ENCODE peak calls at places on chromosome 22, in five cellular contexts. One of them, this sample, is unnamed.
A peak's percentile ranks its signal among the peaks of the same experiment; 100 is the strongest.

GRCh38 chr22:32144875-32145274 is 14.2 kb downstream of the C22orf42 start:
- DNase-seq in ovary: no peak
- DNase-seq in AG08395: no peak
- DNase-seq in stimulated activated CD4-positive, alpha-beta T cell treated with anti-CD3 and anti-CD28 coated beads, TNF-alpha, amount 100 ng/mL, for 24 hours: no peak
- DNase-seq in AG10803: no peak
- DNase-seq in this sample: no peak

GRCh38 chr22:49507607-49508292 is 319.9 kb downstream of the BRD1 start:
- DNase-seq in ovary: no peak
- DNase-seq in AG08395: no peak
- DNase-seq in stimulated activated CD4-positive, alpha-beta T cell treated with anti-CD3 and anti-CD28 coated beads, TNF-alpha, amount 100 ng/mL, for 24 hours: no peak
- DNase-seq in AG10803: no peak
- DNase-seq in this sample: no peak

GRCh38 chr22:17562906-17563870 is at the start of gene SLC25A18:
- DNase-seq in ovary: no peak
- DNase-seq in AG08395: no peak
- DNase-seq in stimulated activated CD4-positive, alpha-beta T cell treated with anti-CD3 and anti-CD28 coated beads, TNF-alpha, amount 100 ng/mL, for 24 hours: no peak
- DNase-seq in AG10803: peak; percentile 29
- DNase-seq in this sample: no peak

GRCh38 chr22:32073823-32074380 is 30.8 kb downstream of the SLC5A1 start:
- DNase-seq in ovary: no peak
- DNase-seq in AG08395: no peak
- DNase-seq in stimulated activated CD4-positive, alpha-beta T cell treated with anti-CD3 and anti-CD28 coated beads, TNF-alpha, amount 100 ng/mL, for 24 hours: no peak
- DNase-seq in AG10803: no peak
- DNase-seq in this sample: no peak

GRCh38 chr22:46008291-46008690 is 31.3 kb upstream of the WNT7B start:
- DNase-seq in ovary: no peak
- DNase-seq in AG08395: no peak
- DNase-seq in stimulated activated CD4-positive, alpha-beta T cell treated with anti-CD3 and anti-CD28 coated beads, TNF-alpha, amount 100 ng/mL, for 24 hours: no peak
- DNase-seq in AG10803: peak; percentile 62
- DNase-seq in this sample: peak; percentile 40

GRCh38 chr22:46542011-46542985 is 4.9 kb upstream of the CELSR1 start:
- DNase-seq in ovary: peak; percentile 70
- DNase-seq in AG08395: peak; percentile 93
- DNase-seq in stimulated activated CD4-positive, alpha-beta T cell treated with anti-CD3 and anti-CD28 coated beads, TNF-alpha, amount 100 ng/mL, for 24 hours: peak; percentile 73
- DNase-seq in AG10803: peak; percentile 56
- DNase-seq in this sample: peak; percentile 62

GRCh38 chr22:39534591-39535301 is 2.2 kb upstream of the RPS19BP1 start:
- DNase-seq in ovary: peak; percentile 92
- DNase-seq in AG08395: peak; percentile 82
- DNase-seq in stimulated activated CD4-positive, alpha-beta T cell treated with anti-CD3 and anti-CD28 coated beads, TNF-alpha, amount 100 ng/mL, for 24 hours: peak; percentile 79
- DNase-seq in AG10803: peak; percentile 53
- DNase-seq in this sample: peak; percentile 63

GRCh38 chr22:30486661-30487115 is 14.9 kb upstream of the SEC14L3 start:
- DNase-seq in ovary: no peak
- DNase-seq in AG08395: no peak
- DNase-seq in stimulated activated CD4-positive, alpha-beta T cell treated with anti-CD3 and anti-CD28 coated beads, TNF-alpha, amount 100 ng/mL, for 24 hours: no peak
- DNase-seq in AG10803: no peak
- DNase-seq in this sample: no peak

GRCh38 chr22:23243006-23243573 is 62.8 kb downstream of the BCR start:
- DNase-seq in ovary: no peak
- DNase-seq in AG08395: no peak
- DNase-seq in stimulated activated CD4-positive, alpha-beta T cell treated with anti-CD3 and anti-CD28 coated beads, TNF-alpha, amount 100 ng/mL, for 24 hours: peak; percentile 65
- DNase-seq in AG10803: no peak
- DNase-seq in this sample: no peak

GRCh38 chr22:50581031-50581949 is 1.4 kb downstream of the CHKB start:
- DNase-seq in ovary: no peak
- DNase-seq in AG08395: no peak
- DNase-seq in stimulated activated CD4-positive, alpha-beta T cell treated with anti-CD3 and anti-CD28 coated beads, TNF-alpha, amount 100 ng/mL, for 24 hours: no peak
- DNase-seq in AG10803: no peak
- DNase-seq in this sample: no peak

GRCh38 chr22:29310863-29311339 is 4.5 kb downstream of the GAS2L1 start:
- DNase-seq in ovary: peak; percentile 99
- DNase-seq in AG08395: peak; percentile 99
- DNase-seq in stimulated activated CD4-positive, alpha-beta T cell treated with anti-CD3 and anti-CD28 coated beads, TNF-alpha, amount 100 ng/mL, for 24 hours: peak; percentile 75
- DNase-seq in AG10803: peak; percentile 98
- DNase-seq in this sample: peak; percentile 96

GRCh38 chr22:48805516-48805915 is 1022.2 kb downstream of the BRD1 start:
- DNase-seq in ovary: no peak
- DNase-seq in AG08395: no peak
- DNase-seq in stimulated activated CD4-positive, alpha-beta T cell treated with anti-CD3 and anti-CD28 coated beads, TNF-alpha, amount 100 ng/mL, for 24 hours: no peak
- DNase-seq in AG10803: no peak
- DNase-seq in this sample: no peak

GRCh38 chr22:19970479-19971275 is 29.1 kb upstream of the TXNRD2 start:
- DNase-seq in ovary: peak; percentile 76
- DNase-seq in AG08395: peak; percentile 87
- DNase-seq in stimulated activated CD4-positive, alpha-beta T cell treated with anti-CD3 and anti-CD28 coated beads, TNF-alpha, amount 100 ng/mL, for 24 hours: peak; percentile 80
- DNase-seq in AG10803: peak; percentile 51
- DNase-seq in this sample: peak; percentile 62

This sample was measured in fibroblast of the aortic adventitia.